ENCODE peak calls at places on chromosomes 7 and 10, in four cellular contexts. P is neural progenitor cell, A is NCI-H1092 treated with DMSO at 0.1 percent for 48 hours, R is cardiac muscle cell. Q is an unnamed sample.

GRCh38 chr10:97358781-97359180 is 24.3 kb upstream of the FRAT2 start:
- DNase-seq in P (no peak), A (no peak), R (no peak), Q (no peak)

GRCh38 chr10:63921932-63922713 is 400.9 kb downstream of the REEP3 start:
- DNase-seq in P (no peak), A (no peak), R (no peak), Q (no peak)

GRCh38 chr10:124161212-124162000 is 68.0 kb upstream of the CHST15 start:
- DNase-seq in P (no peak), A (no peak), R (no peak), Q (no peak)

GRCh38 chr10:88156341-88156740 is 292.9 kb downstream of the PTEN start:
- DNase-seq in P (no peak), A (no peak), R (no peak), Q (no peak)

GRCh38 chr7:96135241-96135640 is 186.7 kb downstream of the SLC25A13 start:
- DNase-seq in P (no peak), A (no peak), R (no peak), Q (no peak)

GRCh38 chr7:108147031-108147563 is 16.9 kb upstream of the LAMB4 start:
- DNase-seq in P (no peak), A (peak), R (no peak), Q (peak)

GRCh38 chr7:135930565-135931423 is 46.4 kb downstream of the MTPN start:
- DNase-seq in P (peak), A (peak), R (peak), Q (no peak)

GRCh38 chr10:89079991-89080390 is 89.4 kb downstream of the FAS start:
- DNase-seq in P (no peak), A (no peak), R (no peak), Q (no peak)

GRCh38 chr10:91190876-91191580 is 29.4 kb upstream of the PCGF5 start:
- DNase-seq in P (no peak), A (no peak), R (no peak), Q (no peak)

GRCh38 chr7:18788026-18788425 is 292.5 kb downstream of the HDAC9 start:
- DNase-seq in P (no peak), A (no peak), R (no peak), Q (no peak)

GRCh38 chr10:69088801-69089501 is 1.0 kb downstream of the SRGN start:
- DNase-seq in P (no peak), A (no peak), R (no peak), Q (no peak)

GRCh38 chr10:25405871-25406270 is 231.1 kb downstream of the GPR158 start:
- DNase-seq in P (no peak), A (no peak), R (no peak), Q (no peak)

GRCh38 chr10:129938460-129938859 is 25.6 kb downstream of the EBF3 start:
- DNase-seq in P (no peak), A (no peak), R (no peak), Q (no peak)

GRCh38 chr7:151416135-151416740 is 6.4 kb upstream of the WDR86 start:
- DNase-seq in P (no peak), A (no peak), R (no peak), Q (no peak)

GRCh38 chr10:72068901-72069446 is 19.4 kb downstream of the SPOCK2 start:
- DNase-seq in P (no peak), A (no peak), R (no peak), Q (no peak)

GRCh38 chr7:2701832-2702593 is 14.0 kb downstream of the AMZ1 start:
- DNase-seq in P (no peak), A (no peak), R (no peak), Q (no peak)

GRCh38 chr7:93897680-93898079 is 7.1 kb upstream of the TFPI2 start:
- DNase-seq in P (no peak), A (no peak), R (no peak), Q (no peak)

GRCh38 chr7:78301361-78301760 is 502.8 kb downstream of the PHTF2 start:
- DNase-seq in P (no peak), A (no peak), R (peak), Q (no peak)

GRCh38 chr10:70753841-70754621 is 31.1 kb downstream of the TBATA start:
- DNase-seq in P (no peak), A (no peak), R (peak), Q (no peak)